ENCODE peak calls at places on chromosomes 13 and 19, in five cellular contexts. T is effector memory CD4-positive, alpha-beta T cell; S is CD8-positive, alpha-beta T cell; I is heart left ventricle; Q is ovary. C is an unnamed sample.

GRCh38 chr19:3358392-3358918 is 7.9 kb upstream of the NFIC start:
- DNase-seq in T (no peak), S (no peak), I (no peak), Q (peak; percentile 70), C (no peak)

GRCh38 chr13:29511980-29512379 is 83.5 kb downstream of the SLC7A1 start:
- DNase-seq in T (no peak), S (no peak), I (no peak), Q (no peak), C (no peak)

GRCh38 chr19:8571006-8571411 is 6.2 kb downstream of the MYO1F start:
- DNase-seq in T (peak; percentile 43), S (peak; percentile 52), I (peak; percentile 43), Q (no peak), C (no peak)

GRCh38 chr19:2049741-2050348 is 1.2 kb downstream of the MKNK2 start:
- DNase-seq in T (peak; percentile 42), S (no peak), I (peak; percentile 87), Q (peak; percentile 85), C (peak; percentile 71)

GRCh38 chr13:39451301-39451700 is 151.7 kb downstream of the LHFPL6 start:
- DNase-seq in T (no peak), S (no peak), I (no peak), Q (no peak), C (no peak)

GRCh38 chr19:27833031-27833430 is 1379.9 kb downstream of the UQCRFS1 start:
- DNase-seq in T (no peak), S (no peak), I (no peak), Q (no peak), C (no peak)

GRCh38 chr13:113586661-113587479 is 2.3 kb downstream of the TFDP1 start:
- DNase-seq in T (no peak), S (no peak), I (no peak), Q (peak; percentile 25), C (no peak)

GRCh38 chr13:111346281-111346680 is 25.8 kb downstream of the TEX29 start:
- DNase-seq in T (no peak), S (no peak), I (no peak), Q (no peak), C (no peak)

GRCh38 chr13:73341748-73342147 is 282.9 kb downstream of the KLF5 start:
- DNase-seq in T (no peak), S (no peak), I (no peak), Q (no peak), C (no peak)

GRCh38 chr13:112772539-112772909 is 82.7 kb downstream of the ATP11A start:
- DNase-seq in T (no peak), S (no peak), I (no peak), Q (no peak), C (no peak)

GRCh38 chr19:2578391-2578826 is 102.5 kb downstream of the GADD45B start:
- DNase-seq in T (no peak), S (no peak), I (no peak), Q (peak; percentile 53), C (no peak)

GRCh38 chr13:72489751-72490150 is 237.7 kb downstream of the MZT1 start:
- DNase-seq in T (no peak), S (no peak), I (no peak), Q (no peak), C (peak; percentile 38)

GRCh38 chr19:6617374-6617773 is 26.4 kb upstream of the CD70 start:
- DNase-seq in T (no peak), S (no peak), I (no peak), Q (no peak), C (no peak)

GRCh38 chr19:36745870-36746269 is 26.7 kb downstream of the ZNF850 start:
- DNase-seq in T (no peak), S (no peak), I (no peak), Q (no peak), C (no peak)

GRCh38 chr19:43148233-43148632 is 38.1 kb downstream of the PSG5 start:
- DNase-seq in T (no peak), S (no peak), I (no peak), Q (no peak), C (no peak)

GRCh38 chr13:34591801-34592454 is 350.1 kb upstream of the NBEA start:
- DNase-seq in T (no peak), S (no peak), I (peak; percentile 24), Q (no peak), C (no peak)

GRCh38 chr13:65606622-65607021 is 1623.5 kb downstream of the PCDH9 start:
- DNase-seq in T (no peak), S (no peak), I (no peak), Q (no peak), C (no peak)

GRCh38 chr19:17777840-17778620 is 16.9 kb upstream of the B3GNT3 start:
- DNase-seq in T (no peak), S (no peak), I (no peak), Q (peak; percentile 69), C (peak; percentile 85)

GRCh38 chr13:23018143-23018542 is 162.6 kb upstream of the SGCG start:
- DNase-seq in T (no peak), S (no peak), I (no peak), Q (no peak), C (no peak)

GRCh38 chr19:13169769-13170168 is 19.6 kb downstream of the IER2 start:
- DNase-seq in T (no peak), S (no peak), I (no peak), Q (no peak), C (no peak)

GRCh38 chr19:51064534-51065220 is at the start of gene KLK13:
- DNase-seq in T (no peak), S (no peak), I (peak; percentile 37), Q (peak; percentile 66), C (no peak)

GRCh38 chr13:90591927-90592268 is 755.6 kb upstream of the MIR17HG start:
- DNase-seq in T (no peak), S (no peak), I (no peak), Q (no peak), C (no peak)

GRCh38 chr19:6015841-6016545 is 38.1 kb upstream of the RANBP3 start:
- DNase-seq in T (no peak), S (no peak), I (no peak), Q (no peak), C (no peak)

GRCh38 chr13:24360106-24360505 is 50.7 kb downstream of the C1QTNF9 start:
- DNase-seq in T (no peak), S (no peak), I (no peak), Q (no peak), C (no peak)

GRCh38 chr13:50468849-50469669 is 374.4 kb downstream of the DLEU7 start:
- DNase-seq in T (no peak), S (no peak), I (no peak), Q (no peak), C (no peak)

GRCh38 chr13:43822969-43823368 is 36.2 kb upstream of the ENOX1 start:
- DNase-seq in T (no peak), S (no peak), I (no peak), Q (no peak), C (no peak)

DNA sequence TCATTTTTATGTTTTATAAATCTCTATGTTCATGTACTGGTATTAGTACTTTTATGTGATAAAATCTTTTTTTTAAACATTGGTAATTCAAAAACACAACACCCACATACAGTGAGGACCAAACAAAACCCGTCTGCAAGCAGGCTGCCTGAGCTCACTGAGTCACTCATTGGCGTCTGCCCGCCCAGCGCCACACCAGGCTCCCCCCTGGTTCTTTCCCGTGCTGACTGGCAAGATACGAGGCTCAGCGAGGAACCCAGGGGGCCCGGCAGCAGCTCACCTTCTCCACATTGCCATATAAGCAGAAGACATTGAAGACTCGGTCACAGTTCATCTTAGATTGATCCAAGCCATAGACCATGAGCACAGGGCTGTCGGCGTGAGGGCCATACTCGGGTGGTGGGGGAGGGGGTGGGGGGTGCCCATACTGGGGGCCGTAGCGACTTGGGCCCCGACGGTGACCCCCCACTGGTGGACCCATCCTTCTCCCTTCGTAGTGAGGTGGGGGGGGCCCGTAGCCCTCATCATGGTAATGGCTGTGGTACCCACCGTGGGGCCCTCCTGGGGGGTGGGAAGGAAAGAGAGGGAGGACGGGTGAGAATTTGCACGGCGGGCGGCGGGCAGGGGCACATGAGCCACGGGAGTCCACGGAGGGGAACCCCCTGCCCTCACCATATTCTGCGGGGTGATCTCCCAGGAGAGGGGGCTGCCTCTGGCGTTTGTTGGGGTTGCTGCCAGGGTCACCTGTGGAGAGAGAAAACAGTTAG is 8.4 kb upstream of the ECH1 start:
- DNase-seq in T (no peak), S (no peak), I (no peak), Q (no peak), C (peak; percentile 63)
- H3K4me1 ChIP-seq in T (peaks cover 40% of the 10 kb centered on the region), S (peaks cover 56% of the 10 kb centered on the region), I (no peaks in the 10 kb centered on the region), Q (no peaks in the 10 kb centered on the region), C (peaks cover 52% of the 10 kb centered on the region)

GRCh38 chr19:4499318-4499717 is 19.0 kb downstream of the PLIN4 start:
- DNase-seq in T (no peak), S (no peak), I (no peak), Q (no peak), C (no peak)
- H3K4me1 ChIP-seq in T (no peaks in the 10 kb centered on the region), S (no peaks in the 10 kb centered on the region), I (no peaks in the 10 kb centered on the region), Q (peaks cover 3% of the 10 kb centered on the region), C (no peaks in the 10 kb centered on the region)

GRCh38 chr13:106998664-106999063 is 430.7 kb upstream of the ARGLU1 start:
- DNase-seq in T (no peak), S (no peak), I (no peak), Q (no peak), C (no peak)

GRCh38 chr13:106997696-106998095 is 429.8 kb upstream of the ARGLU1 start:
- DNase-seq in T (no peak), S (no peak), I (no peak), Q (no peak), C (no peak)

DNA sequence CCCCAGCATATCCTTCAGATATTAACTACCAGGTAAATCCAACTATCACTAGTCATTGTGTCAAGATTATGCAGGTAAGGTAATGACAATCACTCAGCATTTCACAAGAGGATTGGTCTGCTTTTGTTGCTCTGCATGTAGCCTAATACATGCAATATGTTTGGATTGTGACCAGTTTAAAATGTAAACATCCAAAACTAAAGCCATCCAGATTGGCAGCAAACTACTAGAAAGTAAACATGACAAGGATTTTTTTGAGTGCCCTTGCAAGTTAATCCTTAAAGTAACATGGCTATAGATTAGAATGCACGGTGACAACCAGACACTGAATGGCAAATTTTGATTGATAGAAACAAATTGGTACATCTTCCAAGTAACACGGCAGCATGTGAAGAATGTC is 429.3 kb upstream of the ARGLU1 start:
- DNase-seq in T (no peak), S (no peak), I (no peak), Q (no peak), C (no peak)
- H3K4me1 ChIP-seq in T (no peaks in the 10 kb centered on the region), S (no peaks in the 10 kb centered on the region), I (no peaks in the 10 kb centered on the region), Q (no peaks in the 10 kb centered on the region), C (no peaks in the 10 kb centered on the region)

DNA sequence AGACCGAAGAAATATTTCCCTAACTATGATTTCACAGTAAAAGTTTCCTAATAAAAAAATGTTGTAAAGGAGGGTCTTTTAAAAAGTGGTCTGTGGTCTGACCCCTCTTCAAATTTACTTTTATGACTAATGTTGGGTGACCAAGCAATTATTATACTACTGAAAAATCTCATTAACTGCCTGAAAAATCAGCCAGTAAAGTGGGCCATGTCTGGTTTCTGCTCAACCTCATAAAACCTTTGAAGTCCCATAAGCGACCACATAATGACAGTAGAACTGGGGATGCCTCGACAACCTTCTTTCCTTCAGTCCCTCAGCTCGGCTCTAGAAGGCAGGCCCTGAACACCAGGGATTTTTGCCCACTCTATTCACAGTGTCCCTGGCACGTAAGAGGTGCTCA is 434.3 kb downstream of the EFNB2 start:
- DNase-seq in T (no peak), S (no peak), I (no peak), Q (no peak), C (no peak)
- H3K4me1 ChIP-seq in T (no peaks in the 10 kb centered on the region), S (no peaks in the 10 kb centered on the region), I (no peaks in the 10 kb centered on the region), Q (no peaks in the 10 kb centered on the region), C (no peaks in the 10 kb centered on the region)

GRCh38 chr19:48397263-48397635 is 3.8 kb downstream of the GRIN2D start:
- DNase-seq in T (no peak), S (no peak), I (no peak), Q (no peak), C (no peak)
- H3K4me1 ChIP-seq in T (peaks cover 34% of the 10 kb centered on the region), S (peaks cover 46% of the 10 kb centered on the region), I (no peaks in the 10 kb centered on the region), Q (peaks cover 5% of the 10 kb centered on the region), C (peaks cover 17% of the 10 kb centered on the region)